ENCODE peak calls at places on chromosomes 1 and 21, in ten cellular contexts. One of them, this sample, is unnamed.

GRCh38 chr1:179083031-179083345 is 1.1 kb downstream of the TOR3A start:
- DNase-seq in transverse colon: no peak
- DNase-seq in stomach: no peak
- DNase-seq in GM12878: no peak
- DNase-seq in tibial nerve: no peak
- DNase-seq in sigmoid colon: no peak
- DNase-seq in A549: no peak
- DNase-seq in H1: no peak
- DNase-seq in ovary: no peak
- DNase-seq in esophagus muscularis mucosa: no peak
- DNase-seq in this sample: no peak

GRCh38 chr1:2927995-2928732 is 93.1 kb upstream of the ACTRT2 start:
- DNase-seq in transverse colon: no peak
- DNase-seq in stomach: no peak
- DNase-seq in GM12878: no peak
- DNase-seq in tibial nerve: no peak
- DNase-seq in sigmoid colon: no peak
- DNase-seq in A549: no peak
- DNase-seq in H1: no peak
- DNase-seq in ovary: no peak
- DNase-seq in esophagus muscularis mucosa: no peak
- DNase-seq in this sample: peak

GRCh38 chr1:29709711-29710169 is 473.4 kb downstream of the PTPRU start:
- DNase-seq in transverse colon: no peak
- DNase-seq in stomach: no peak
- DNase-seq in GM12878: no peak
- DNase-seq in tibial nerve: no peak
- DNase-seq in sigmoid colon: no peak
- DNase-seq in A549: no peak
- DNase-seq in H1: no peak
- DNase-seq in ovary: no peak
- DNase-seq in esophagus muscularis mucosa: no peak
- DNase-seq in this sample: no peak

GRCh38 chr1:61011514-61012263 is 70.7 kb upstream of the NFIA start:
- DNase-seq in transverse colon: no peak
- DNase-seq in stomach: no peak
- DNase-seq in GM12878: no peak
- DNase-seq in tibial nerve: no peak
- DNase-seq in sigmoid colon: no peak
- DNase-seq in A549: no peak
- DNase-seq in H1: no peak
- DNase-seq in ovary: no peak
- DNase-seq in esophagus muscularis mucosa: no peak
- DNase-seq in this sample: no peak

GRCh38 chr1:78032964-78033796 is 12.6 kb upstream of the GIPC2 start:
- DNase-seq in transverse colon: no peak
- DNase-seq in stomach: no peak
- DNase-seq in GM12878: no peak
- DNase-seq in tibial nerve: no peak
- DNase-seq in sigmoid colon: no peak
- DNase-seq in A549: no peak
- DNase-seq in H1: no peak
- DNase-seq in ovary: no peak
- DNase-seq in esophagus muscularis mucosa: no peak
- DNase-seq in this sample: no peak

GRCh38 chr1:178192686-178193085 is 98.8 kb downstream of the RASAL2 start:
- DNase-seq in transverse colon: peak
- DNase-seq in stomach: peak
- DNase-seq in GM12878: no peak
- DNase-seq in tibial nerve: no peak
- DNase-seq in sigmoid colon: no peak
- DNase-seq in A549: peak
- DNase-seq in H1: no peak
- DNase-seq in ovary: no peak
- DNase-seq in esophagus muscularis mucosa: no peak
- DNase-seq in this sample: no peak

GRCh38 chr1:50023292-50024159 is at the start of gene AGBL4:
- DNase-seq in transverse colon: peak
- DNase-seq in stomach: peak
- DNase-seq in GM12878: no peak
- DNase-seq in tibial nerve: no peak
- DNase-seq in sigmoid colon: peak
- DNase-seq in A549: peak
- DNase-seq in H1: no peak
- DNase-seq in ovary: peak
- DNase-seq in esophagus muscularis mucosa: no peak
- DNase-seq in this sample: peak

GRCh38 chr21:36589352-36589971 is 109.5 kb upstream of the SIM2 start:
- DNase-seq in transverse colon: peak
- DNase-seq in stomach: peak
- DNase-seq in GM12878: peak
- DNase-seq in tibial nerve: no peak
- DNase-seq in sigmoid colon: no peak
- DNase-seq in A549: peak
- DNase-seq in H1: no peak
- DNase-seq in ovary: peak
- DNase-seq in esophagus muscularis mucosa: no peak
- DNase-seq in this sample: peak

GRCh38 chr1:235883261-235883927 is 16.7 kb upstream of the LYST start:
- DNase-seq in transverse colon: peak
- DNase-seq in stomach: peak
- DNase-seq in GM12878: peak
- DNase-seq in tibial nerve: peak
- DNase-seq in sigmoid colon: peak
- DNase-seq in A549: peak
- DNase-seq in H1: no peak
- DNase-seq in ovary: peak
- DNase-seq in esophagus muscularis mucosa: peak
- DNase-seq in this sample: peak

GRCh38 chr1:94983343-94983742 is 56.4 kb upstream of the CNN3 start:
- DNase-seq in transverse colon: peak
- DNase-seq in stomach: no peak
- DNase-seq in GM12878: no peak
- DNase-seq in tibial nerve: no peak
- DNase-seq in sigmoid colon: peak
- DNase-seq in A549: peak
- DNase-seq in H1: no peak
- DNase-seq in ovary: no peak
- DNase-seq in esophagus muscularis mucosa: no peak
- DNase-seq in this sample: no peak

GRCh38 chr1:88878731-88879130 is 12.6 kb downstream of the GTF2B start:
- DNase-seq in transverse colon: no peak
- DNase-seq in stomach: no peak
- DNase-seq in GM12878: no peak
- DNase-seq in tibial nerve: no peak
- DNase-seq in sigmoid colon: no peak
- DNase-seq in A549: no peak
- DNase-seq in H1: no peak
- DNase-seq in ovary: no peak
- DNase-seq in esophagus muscularis mucosa: no peak
- DNase-seq in this sample: no peak

GRCh38 chr1:241638091-241638682 is 2.0 kb downstream of the CHML start:
- DNase-seq in transverse colon: no peak
- DNase-seq in stomach: no peak
- DNase-seq in GM12878: no peak
- DNase-seq in tibial nerve: no peak
- DNase-seq in sigmoid colon: no peak
- DNase-seq in A549: no peak
- DNase-seq in H1: no peak
- DNase-seq in ovary: no peak
- DNase-seq in esophagus muscularis mucosa: no peak
- DNase-seq in this sample: no peak

GRCh38 chr1:167490765-167491164 is 27.6 kb downstream of the CD247 start:
- DNase-seq in transverse colon: no peak
- DNase-seq in stomach: no peak
- DNase-seq in GM12878: no peak
- DNase-seq in tibial nerve: no peak
- DNase-seq in sigmoid colon: no peak
- DNase-seq in A549: no peak
- DNase-seq in H1: no peak
- DNase-seq in ovary: no peak
- DNase-seq in esophagus muscularis mucosa: no peak
- DNase-seq in this sample: no peak

GRCh38 chr1:167488786-167489185 is 29.5 kb downstream of the CD247 start:
- DNase-seq in transverse colon: no peak
- DNase-seq in stomach: no peak
- DNase-seq in GM12878: no peak
- DNase-seq in tibial nerve: no peak
- DNase-seq in sigmoid colon: no peak
- DNase-seq in A549: no peak
- DNase-seq in H1: no peak
- DNase-seq in ovary: no peak
- DNase-seq in esophagus muscularis mucosa: no peak
- DNase-seq in this sample: no peak

GRCh38 chr1:167491586-167492408 is 26.5 kb downstream of the CD247 start:
- DNase-seq in transverse colon: no peak
- DNase-seq in stomach: no peak
- DNase-seq in GM12878: no peak
- DNase-seq in tibial nerve: no peak
- DNase-seq in sigmoid colon: peak
- DNase-seq in A549: peak
- DNase-seq in H1: no peak
- DNase-seq in ovary: no peak
- DNase-seq in esophagus muscularis mucosa: no peak
- DNase-seq in this sample: no peak

GRCh38 chr1:167487614-167488013 is 30.7 kb downstream of the CD247 start:
- DNase-seq in transverse colon: no peak
- DNase-seq in stomach: no peak
- DNase-seq in GM12878: no peak
- DNase-seq in tibial nerve: no peak
- DNase-seq in sigmoid colon: no peak
- DNase-seq in A549: no peak
- DNase-seq in H1: no peak
- DNase-seq in ovary: no peak
- DNase-seq in esophagus muscularis mucosa: no peak
- DNase-seq in this sample: no peak

DNA sequence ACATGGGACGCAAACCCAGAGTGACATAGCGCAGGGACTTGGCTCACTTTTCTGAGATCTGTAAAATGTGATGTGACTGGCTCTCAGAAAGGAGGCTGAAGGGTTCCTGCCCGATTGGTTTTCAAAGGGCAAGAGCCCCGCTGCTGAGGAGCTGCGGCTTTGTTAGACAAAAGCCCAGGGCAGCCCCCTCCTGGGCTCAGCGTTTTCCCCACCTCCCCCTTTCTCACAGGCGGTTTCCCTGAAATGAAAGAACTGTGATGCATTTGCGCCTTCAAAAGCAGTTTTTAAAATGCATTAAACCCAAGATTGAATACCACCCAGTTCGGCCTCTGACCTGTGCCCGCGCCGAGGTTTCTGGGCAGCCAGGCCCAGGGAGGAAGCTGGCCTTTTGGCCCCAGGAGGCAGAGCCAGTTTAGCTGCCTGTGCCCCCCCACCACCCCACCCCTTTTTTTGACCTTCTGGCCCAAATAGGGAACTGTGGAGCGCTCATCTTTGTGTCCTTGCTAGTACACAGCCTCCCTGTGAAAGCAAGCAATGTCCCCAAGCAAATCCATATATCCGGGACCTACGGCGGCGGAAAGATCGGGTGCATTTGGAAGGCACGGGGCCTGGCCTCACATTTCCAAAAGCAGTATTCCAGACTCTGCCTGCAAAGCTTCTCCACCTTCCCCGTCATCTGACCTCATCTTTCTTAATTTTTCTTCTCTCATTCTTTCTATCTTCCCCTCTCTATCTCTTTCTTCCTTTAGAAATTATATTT is 28.6 kb downstream of the CD247 start:
- DNase-seq in transverse colon: no peak
- DNase-seq in stomach: no peak
- DNase-seq in GM12878: no peak
- DNase-seq in tibial nerve: no peak
- DNase-seq in sigmoid colon: no peak
- DNase-seq in A549: no peak
- DNase-seq in H1: peak
- DNase-seq in ovary: no peak
- DNase-seq in esophagus muscularis mucosa: no peak
- DNase-seq in this sample: no peak
- TF ChIP-seq EP300 in transverse colon: no peak
- TF ChIP-seq EP300 in stomach: no peak
- TF ChIP-seq EP300 in GM12878: no peak
- TF ChIP-seq EP300 in tibial nerve: no peak
- TF ChIP-seq EP300 in sigmoid colon: no peak
- TF ChIP-seq EP300 in A549: no peak
- TF ChIP-seq EP300 in H1: no peak
- TF ChIP-seq EP300 in ovary: no peak
- TF ChIP-seq EP300 in esophagus muscularis mucosa: no peak
- TF ChIP-seq EP300 in this sample: no peak

DNA sequence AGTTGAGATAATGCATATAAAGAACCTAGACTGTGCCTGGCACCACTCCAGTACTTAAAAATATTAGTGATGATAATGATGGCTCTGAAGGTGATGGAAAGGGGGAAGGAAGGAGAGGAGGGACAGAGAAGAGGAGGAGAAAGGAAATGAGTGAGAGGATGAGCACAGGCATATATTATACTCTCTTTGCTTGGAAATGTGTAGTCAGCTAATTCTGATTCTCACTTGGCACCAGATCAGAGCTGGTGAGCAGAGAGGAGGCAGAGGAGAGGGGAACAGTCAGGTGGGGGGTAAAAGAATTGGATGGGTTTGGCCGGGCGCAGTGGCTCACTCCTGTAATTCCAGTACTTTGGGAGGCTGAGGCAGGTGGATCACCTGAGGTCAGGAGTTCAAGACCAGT is 24.3 kb upstream of the MYOC start:
- DNase-seq in transverse colon: no peak
- DNase-seq in stomach: no peak
- DNase-seq in GM12878: no peak
- DNase-seq in tibial nerve: no peak
- DNase-seq in sigmoid colon: no peak
- DNase-seq in A549: no peak
- DNase-seq in H1: no peak
- DNase-seq in ovary: no peak
- DNase-seq in esophagus muscularis mucosa: peak
- DNase-seq in this sample: no peak
- TF ChIP-seq EP300 in transverse colon: no peak
- TF ChIP-seq EP300 in stomach: no peak
- TF ChIP-seq EP300 in GM12878: no peak
- TF ChIP-seq EP300 in tibial nerve: no peak
- TF ChIP-seq EP300 in sigmoid colon: no peak
- TF ChIP-seq EP300 in A549: no peak
- TF ChIP-seq EP300 in H1: no peak
- TF ChIP-seq EP300 in ovary: no peak
- TF ChIP-seq EP300 in esophagus muscularis mucosa: no peak
- TF ChIP-seq EP300 in this sample: no peak

GRCh38 chr1:64019818-64020217 is 183.6 kb upstream of the UBE2U start:
- DNase-seq in transverse colon: peak
- DNase-seq in stomach: peak
- DNase-seq in GM12878: peak
- DNase-seq in tibial nerve: no peak
- DNase-seq in sigmoid colon: peak
- DNase-seq in A549: peak
- DNase-seq in H1: no peak
- DNase-seq in ovary: no peak
- DNase-seq in esophagus muscularis mucosa: no peak
- DNase-seq in this sample: peak
- TF ChIP-seq EP300 in transverse colon: no peak
- TF ChIP-seq EP300 in stomach: no peak
- TF ChIP-seq EP300 in GM12878: no peak
- TF ChIP-seq EP300 in tibial nerve: no peak
- TF ChIP-seq EP300 in sigmoid colon: no peak
- TF ChIP-seq EP300 in A549: no peak
- TF ChIP-seq EP300 in H1: no peak
- TF ChIP-seq EP300 in ovary: no peak
- TF ChIP-seq EP300 in esophagus muscularis mucosa: no peak
- TF ChIP-seq EP300 in this sample: no peak

GRCh38 chr21:18987515-18988026 is 584.0 kb upstream of the TMPRSS15 start:
- DNase-seq in transverse colon: no peak
- DNase-seq in stomach: no peak
- DNase-seq in GM12878: no peak
- DNase-seq in tibial nerve: no peak
- DNase-seq in sigmoid colon: no peak
- DNase-seq in A549: no peak
- DNase-seq in H1: no peak
- DNase-seq in ovary: no peak
- DNase-seq in esophagus muscularis mucosa: no peak
- DNase-seq in this sample: no peak
- TF ChIP-seq EP300 in transverse colon: no peak
- TF ChIP-seq EP300 in stomach: no peak
- TF ChIP-seq EP300 in GM12878: no peak
- TF ChIP-seq EP300 in tibial nerve: no peak
- TF ChIP-seq EP300 in sigmoid colon: no peak
- TF ChIP-seq EP300 in A549: no peak
- TF ChIP-seq EP300 in H1: no peak
- TF ChIP-seq EP300 in ovary: no peak
- TF ChIP-seq EP300 in esophagus muscularis mucosa: no peak
- TF ChIP-seq EP300 in this sample: no peak